ENCODE peak calls at places on chromosomes 2 and 18, in eight cellular contexts. K is breast epithelium, Z is fibroblast of the aortic adventitia, D is fibroblast of lung, H is fibroblast of mammary gland, Q is IMR-90, V is choroid plexus epithelial cell, X is left ventricle myocardium inferior. I is an unnamed sample.

GRCh38 chr18:79490593-79491551 is 95.1 kb downstream of the NFATC1 start:
- DNase-seq in K (no peak), Z (no peak), D (no peak), H (no peak), Q (no peak), V (no peak), X (peak; percentile 12), I (no peak)

GRCh38 chr18:13362617-13363016 is 144.1 kb downstream of the LDLRAD4 start:
- DNase-seq in K (no peak), Z (no peak), D (no peak), H (no peak), Q (no peak), V (no peak), X (no peak), I (no peak)

GRCh38 chr2:127429291-127429690 is 11.1 kb downstream of the PROC start:
- DNase-seq in K (peak; percentile 3), Z (no peak), D (no peak), H (no peak), Q (no peak), V (no peak), X (no peak), I (no peak)

GRCh38 chr2:120858764-120859525 is 123.3 kb downstream of the GLI2 start:
- DNase-seq in K (peak; percentile 68), Z (no peak), D (no peak), H (no peak), Q (no peak), V (no peak), X (no peak), I (no peak)

GRCh38 chr18:59988098-59988706 is 88.4 kb downstream of the PMAIP1 start:
- DNase-seq in K (no peak), Z (peak; percentile 83), D (peak; percentile 81), H (peak; percentile 73), Q (peak; percentile 74), V (peak; percentile 86), X (no peak), I (peak; percentile 79)

GRCh38 chr2:183684686-183685085 is 560.4 kb downstream of the NUP35 start:
- DNase-seq in K (no peak), Z (no peak), D (no peak), H (no peak), Q (no peak), V (no peak), X (no peak), I (no peak)

GRCh38 chr2:72137498-72138010 is 10.1 kb downstream of the CYP26B1 start:
- DNase-seq in K (no peak), Z (peak; percentile 34), D (peak; percentile 23), H (peak; percentile 26), Q (peak; percentile 18), V (peak; percentile 44), X (peak; percentile 61), I (no peak)

GRCh38 chr2:85750509-85751299 is 3.1 kb upstream of the ATOH8 start:
- DNase-seq in K (peak; percentile 62), Z (peak; percentile 63), D (peak; percentile 70), H (peak; percentile 67), Q (peak; percentile 58), V (peak; percentile 73), X (peak; percentile 75), I (peak; percentile 74)

GRCh38 chr2:201203916-201204654 is 21.1 kb downstream of the CASP10 start:
- DNase-seq in K (no peak), Z (peak; percentile 85), D (peak; percentile 59), H (peak; percentile 64), Q (peak; percentile 69), V (peak; percentile 82), X (no peak), I (peak; percentile 83)

GRCh38 chr2:8133331-8133730 is 548.5 kb upstream of the ID2 start:
- DNase-seq in K (no peak), Z (no peak), D (no peak), H (no peak), Q (no peak), V (no peak), X (no peak), I (no peak)
- TF ChIP-seq CTCF in K (no peak), Z (no peak), D (no peak), H (no peak), Q (no peak), V (no peak), X (no peak), I (no peak)

DNA sequence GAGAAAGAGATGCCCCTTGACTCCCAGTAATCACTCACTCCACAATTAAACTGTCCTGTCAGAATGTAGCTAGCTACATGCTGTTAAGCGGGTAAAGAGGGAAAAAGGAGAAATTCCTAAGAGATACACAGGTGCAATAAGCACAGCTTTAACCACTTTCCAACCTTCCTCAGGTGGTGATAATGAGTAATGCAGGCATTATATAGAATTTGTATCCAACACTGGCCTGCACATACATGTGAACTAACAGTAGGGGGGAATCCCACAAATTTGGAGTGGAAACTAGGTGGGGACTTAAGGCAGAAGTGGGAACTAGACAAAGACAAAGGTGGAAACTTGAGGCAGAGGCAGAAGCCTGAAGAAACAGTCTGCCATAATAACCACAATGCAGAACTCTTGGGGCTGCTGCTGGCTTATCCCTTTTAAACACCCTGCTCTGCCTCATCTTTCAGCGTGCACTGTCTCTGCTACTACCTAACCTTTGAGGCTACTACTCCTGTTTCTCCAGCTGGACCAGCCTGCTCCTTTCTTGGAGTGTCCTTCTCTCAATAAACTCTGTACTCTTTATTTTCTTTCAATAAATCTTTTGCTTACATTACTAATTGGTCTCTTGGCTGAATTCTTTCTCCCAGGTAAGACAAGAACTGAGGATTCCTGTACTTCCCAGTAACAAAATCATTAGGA is 259.7 kb downstream of the PDE11A start:
- DNase-seq in K (no peak), Z (no peak), D (no peak), H (no peak), Q (no peak), V (no peak), X (no peak), I (no peak)
- TF ChIP-seq CTCF in K (no peak), Z (no peak), D (no peak), H (no peak), Q (no peak), V (no peak), X (no peak), I (no peak)

GRCh38 chr18:48896326-48896874 is 54.4 kb downstream of the SMAD7 start:
- DNase-seq in K (no peak), Z (no peak), D (no peak), H (no peak), Q (no peak), V (no peak), X (no peak), I (no peak)

GRCh38 chr18:48897531-48897930 is 53.2 kb downstream of the SMAD7 start:
- DNase-seq in K (no peak), Z (peak; percentile 76), D (peak; percentile 43), H (peak; percentile 30), Q (peak; percentile 42), V (no peak), X (no peak), I (peak; percentile 67)

GRCh38 chr18:48898521-48898920 is 52.2 kb downstream of the SMAD7 start:
- DNase-seq in K (no peak), Z (no peak), D (no peak), H (no peak), Q (no peak), V (no peak), X (no peak), I (no peak)

GRCh38 chr18:48894799-48895346 is 55.9 kb downstream of the SMAD7 start:
- DNase-seq in K (no peak), Z (peak; percentile 73), D (no peak), H (peak; percentile 35), Q (no peak), V (no peak), X (no peak), I (no peak)

GRCh38 chr18:48896875-48897511 is 53.8 kb downstream of the SMAD7 start:
- DNase-seq in K (peak; percentile 26), Z (peak; percentile 30), D (peak; percentile 28), H (peak; percentile 67), Q (peak; percentile 17), V (peak; percentile 40), X (peak; percentile 58), I (no peak)
- TF ChIP-seq CTCF in K (no peak), Z (no peak), D (no peak), H (no peak), Q (peak; percentile 12), V (no peak), X (no peak), I (no peak)

GRCh38 chr18:52716926-52717325 is 376.9 kb downstream of the DCC start:
- DNase-seq in K (no peak), Z (no peak), D (peak; percentile 9), H (peak; percentile 16), Q (peak; percentile 5), V (peak; percentile 69), X (no peak), I (peak; percentile 6)
- TF ChIP-seq CTCF in K (no peak), Z (no peak), D (peak; percentile 13), H (no peak), Q (peak; percentile 11), V (peak; percentile 41), X (peak; percentile 42), I (no peak)

DNA sequence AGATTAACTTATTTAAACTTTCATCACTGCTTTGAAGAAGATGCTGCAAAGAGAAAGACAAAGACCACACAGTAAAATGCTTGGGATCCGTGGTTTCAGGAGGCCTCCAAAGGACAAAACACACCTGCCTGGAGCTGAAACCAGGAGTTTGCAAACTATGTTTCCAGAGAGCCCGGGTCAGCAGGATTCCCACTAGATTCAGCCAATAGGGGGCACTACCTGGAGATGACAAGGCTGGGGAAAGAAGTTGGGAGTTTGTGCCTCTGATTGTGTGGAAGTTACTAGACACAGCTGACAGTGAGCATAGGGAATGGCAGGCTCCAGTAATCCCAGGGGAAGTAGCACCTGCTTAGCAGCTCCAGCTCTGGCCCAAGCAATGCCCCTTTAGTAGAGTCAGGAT is 169.0 kb upstream of the TRIB2 start:
- DNase-seq in K (no peak), Z (no peak), D (no peak), H (no peak), Q (no peak), V (no peak), X (no peak), I (no peak)
- TF ChIP-seq CTCF in K (no peak), Z (no peak), D (no peak), H (peak; percentile 13), Q (no peak), V (peak; percentile 8), X (no peak), I (peak; percentile 3)

GRCh38 chr18:21978546-21979170 is 190.7 kb upstream of the GATA6 start:
- DNase-seq in K (no peak), Z (no peak), D (no peak), H (no peak), Q (no peak), V (no peak), X (no peak), I (no peak)
- TF ChIP-seq CTCF in K (no peak), Z (no peak), D (no peak), H (no peak), Q (no peak), V (no peak), X (no peak), I (no peak)

GRCh38 chr2:214410918-214411554 is at the start of gene VWC2L:
- DNase-seq in K (peak; percentile 21), Z (peak; percentile 64), D (peak; percentile 60), H (peak; percentile 65), Q (peak; percentile 76), V (peak; percentile 80), X (peak; percentile 68), I (peak; percentile 75)

GRCh38 chr2:214412679-214413078 is 1.8 kb downstream of the VWC2L start:
- DNase-seq in K (no peak), Z (no peak), D (no peak), H (no peak), Q (no peak), V (no peak), X (no peak), I (no peak)

GRCh38 chr2:214410128-214410775 is 602 bp upstream of the VWC2L start:
- DNase-seq in K (no peak), Z (no peak), D (no peak), H (no peak), Q (no peak), V (no peak), X (no peak), I (no peak)
- TF ChIP-seq CTCF in K (no peak), Z (no peak), D (no peak), H (no peak), Q (no peak), V (no peak), X (no peak), I (no peak)